ENCODE peak calls at places on chromosomes 5 and 9, in eight cellular contexts. X is thyroid gland; B is NCI-H526 treated with DMSO at 0.1 percent for 48 hours; H is stimulated activated CD8-positive, alpha-beta memory T cell treated with anti-CD3 and anti-CD28 coated beads, Interleukin-4, amount 100 ng/mL, for 48 hours; Z is A549; A is midbrain; W is fibroblast of gingiva; Q is activated naive CD4-positive, alpha-beta T cell. N is an unnamed sample.

GRCh38 chr5:134793111-134793510 is 34.5 kb downstream of the DDX46 start:
- DNase-seq in X (no peak), B (no peak), H (no peak), Z (no peak), A (no peak), W (no peak), Q (no peak), N (no peak)

GRCh38 chr5:16135003-16135402 is 44.6 kb downstream of the MARCHF11 start:
- DNase-seq in X (no peak), B (no peak), H (no peak), Z (no peak), A (no peak), W (no peak), Q (no peak), N (no peak)

GRCh38 chr9:94937214-94937903 is 210.9 kb downstream of the AOPEP start:
- DNase-seq in X (no peak), B (no peak), H (no peak), Z (peak), A (no peak), W (peak), Q (no peak), N (peak)

GRCh38 chr9:8685846-8686245 is 886.3 kb upstream of the DMAC1 start:
- DNase-seq in X (no peak), B (no peak), H (no peak), Z (no peak), A (no peak), W (no peak), Q (no peak), N (no peak)

GRCh38 chr9:35333551-35333950 is 156.4 kb upstream of the RUSC2 start:
- DNase-seq in X (no peak), B (no peak), H (no peak), Z (no peak), A (no peak), W (peak), Q (no peak), N (no peak)

GRCh38 chr5:123265551-123265950 is 157.7 kb downstream of the CEP120 start:
- DNase-seq in X (no peak), B (no peak), H (no peak), Z (no peak), A (no peak), W (peak), Q (no peak), N (no peak)

GRCh38 chr9:80552931-80553330 is 981.2 kb downstream of the TLE4 start:
- DNase-seq in X (no peak), B (no peak), H (no peak), Z (peak), A (no peak), W (peak), Q (no peak), N (no peak)

GRCh38 chr5:58286741-58287140 is 173.1 kb downstream of the PLK2 start:
- DNase-seq in X (no peak), B (no peak), H (no peak), Z (no peak), A (no peak), W (no peak), Q (no peak), N (no peak)

GRCh38 chr9:34759432-34760134 is 49.6 kb upstream of the CCL21 start:
- DNase-seq in X (no peak), B (no peak), H (no peak), Z (no peak), A (peak), W (no peak), Q (no peak), N (peak)

GRCh38 chr5:110086658-110087388 is 397.1 kb downstream of the MAN2A1 start:
- DNase-seq in X (no peak), B (no peak), H (peak), Z (no peak), A (peak), W (peak), Q (no peak), N (no peak)

GRCh38 chr9:38107811-38108304 is 38.8 kb upstream of the SHB start:
- DNase-seq in X (peak), B (no peak), H (no peak), Z (no peak), A (no peak), W (no peak), Q (no peak), N (no peak)

GRCh38 chr5:67363963-67364362 is 167.4 kb upstream of the CD180 start:
- DNase-seq in X (no peak), B (no peak), H (no peak), Z (no peak), A (no peak), W (no peak), Q (no peak), N (no peak)

GRCh38 chr5:126851441-126852103 is 74.6 kb downstream of the LMNB1 start:
- DNase-seq in X (no peak), B (no peak), H (no peak), Z (no peak), A (peak), W (no peak), Q (no peak), N (no peak)

GRCh38 chr5:123819818-123820217 is 307.8 kb downstream of the CSNK1G3 start:
- DNase-seq in X (no peak), B (no peak), H (no peak), Z (peak), A (no peak), W (peak), Q (no peak), N (no peak)

GRCh38 chr5:125210241-125210947 is 464.0 kb upstream of the ZNF608 start:
- DNase-seq in X (no peak), B (no peak), H (no peak), Z (no peak), A (no peak), W (no peak), Q (no peak), N (no peak)

GRCh38 chr9:33041459-33042188 is 16.6 kb downstream of the DNAJA1 start:
- DNase-seq in X (no peak), B (no peak), H (no peak), Z (no peak), A (no peak), W (peak), Q (no peak), N (no peak)

GRCh38 chr5:121695307-121695706 is 156.4 kb upstream of the FTMT start:
- DNase-seq in X (no peak), B (no peak), H (no peak), Z (no peak), A (no peak), W (no peak), Q (no peak), N (no peak)

GRCh38 chr9:131405858-131406566 is 12.1 kb downstream of the PRRC2B start:
- DNase-seq in X (no peak), B (no peak), H (no peak), Z (no peak), A (no peak), W (no peak), Q (no peak), N (no peak)

GRCh38 chr5:122077451-122078115 is 476 bp downstream of the LOX start:
- DNase-seq in X (peak), B (peak), H (peak), Z (peak), A (no peak), W (no peak), Q (no peak), N (no peak)

GRCh38 chr5:81310402-81311063 is 9.1 kb downstream of the ZCCHC9 start:
- DNase-seq in X (no peak), B (no peak), H (no peak), Z (no peak), A (no peak), W (no peak), Q (no peak), N (no peak)

GRCh38 chr5:127515693-127516440 is 1.6 kb upstream of the PRRC1 start:
- DNase-seq in X (no peak), B (no peak), H (no peak), Z (no peak), A (no peak), W (no peak), Q (no peak), N (no peak)

GRCh38 chr9:115109486-115109885 is 8.5 kb downstream of the TNC start:
- DNase-seq in X (no peak), B (no peak), H (no peak), Z (peak), A (no peak), W (peak), Q (no peak), N (peak)

GRCh38 chr5:96219580-96220281 is 213.3 kb downstream of the PCSK1 start:
- DNase-seq in X (no peak), B (no peak), H (no peak), Z (peak), A (no peak), W (peak), Q (no peak), N (no peak)

GRCh38 chr5:131630963-131631350 is 4.1 kb downstream of the RAPGEF6 start:
- DNase-seq in X (no peak), B (no peak), H (no peak), Z (no peak), A (no peak), W (no peak), Q (no peak), N (no peak)

GRCh38 chr9:94865599-94866456 is 139.3 kb downstream of the AOPEP start:
- DNase-seq in X (no peak), B (peak), H (no peak), Z (peak), A (no peak), W (peak), Q (no peak), N (no peak)

GRCh38 chr5:157167219-157167621 is 1.2 kb upstream of the GARIN3 start:
- DNase-seq in X (no peak), B (no peak), H (no peak), Z (no peak), A (no peak), W (no peak), Q (no peak), N (no peak)

GRCh38 chr5:38595149-38595725 is 38.8 kb upstream of the LIFR start:
- DNase-seq in X (no peak), B (no peak), H (no peak), Z (peak), A (no peak), W (peak), Q (no peak), N (no peak)

GRCh38 chr9:99085949-99086948 is 18.7 kb upstream of the TGFBR1 start:
- DNase-seq in X (no peak), B (no peak), H (no peak), Z (no peak), A (no peak), W (peak), Q (no peak), N (no peak)

GRCh38 chr5:40385544-40385943 is 294.2 kb upstream of the PTGER4 start:
- DNase-seq in X (no peak), B (no peak), H (no peak), Z (peak), A (no peak), W (no peak), Q (no peak), N (no peak)

GRCh38 chr9:12875216-12875615 is 100.4 kb downstream of the LURAP1L start:
- DNase-seq in X (no peak), B (no peak), H (no peak), Z (no peak), A (no peak), W (no peak), Q (no peak), N (no peak)

GRCh38 chr9:27726244-27727141 is 153.2 kb upstream of the C9orf72 start:
- DNase-seq in X (peak), B (peak), H (peak), Z (peak), A (peak), W (no peak), Q (peak), N (peak)

GRCh38 chr9:136610426-136610825 is 52.3 kb upstream of the EGFL7 start:
- DNase-seq in X (no peak), B (no peak), H (no peak), Z (no peak), A (no peak), W (no peak), Q (no peak), N (no peak)

N was measured in COLO829.